ENCODE peak calls at places on chromosomes 6 and 20, in six cellular contexts. One of them, this sample, is unnamed. For H3K9me3, the result is how much of the 10 kb centered on the place peaks cover.

GRCh38 chr6:159487636-159488035 is 205.4 kb downstream of the SOD2 start:
- DNase-seq in fibroblast of lung: peak
- DNase-seq in AG04450: no peak
- DNase-seq in colonic mucosa: no peak
- DNase-seq in mucosa of descending colon: no peak
- DNase-seq in Panc1: no peak
- DNase-seq in this sample: no peak

GRCh38 chr6:7921071-7921470 is 10.5 kb upstream of the TXNDC5 start:
- DNase-seq in AG04450: no peak
- DNase-seq in Panc1: no peak
- DNase-seq in colonic mucosa: no peak
- DNase-seq in fibroblast of lung: no peak
- DNase-seq in mucosa of descending colon: no peak
- DNase-seq in this sample: no peak

GRCh38 chr6:13762648-13763441 is 51.2 kb upstream of the RANBP9 start:
- DNase-seq in mucosa of descending colon: no peak
- DNase-seq in AG04450: peak
- DNase-seq in Panc1: no peak
- DNase-seq in fibroblast of lung: peak
- DNase-seq in colonic mucosa: peak
- DNase-seq in this sample: peak

GRCh38 chr6:62891065-62891647 is 320.1 kb upstream of the FKBP1C start:
- DNase-seq in fibroblast of lung: no peak
- DNase-seq in AG04450: no peak
- DNase-seq in mucosa of descending colon: no peak
- DNase-seq in Panc1: no peak
- DNase-seq in colonic mucosa: no peak
- DNase-seq in this sample: peak

GRCh38 chr6:24876496-24877465 is 59.0 kb downstream of the RIPOR2 start:
- DNase-seq in mucosa of descending colon: no peak
- DNase-seq in fibroblast of lung: no peak
- DNase-seq in Panc1: no peak
- DNase-seq in colonic mucosa: no peak
- DNase-seq in AG04450: no peak
- DNase-seq in this sample: no peak

GRCh38 chr6:4369616-4370015 is 234.2 kb upstream of the ECI2 start:
- DNase-seq in fibroblast of lung: peak
- DNase-seq in colonic mucosa: no peak
- DNase-seq in Panc1: no peak
- DNase-seq in mucosa of descending colon: no peak
- DNase-seq in AG04450: no peak
- DNase-seq in this sample: no peak

GRCh38 chr6:129235167-129236072 is 352.5 kb downstream of the LAMA2 start:
- DNase-seq in colonic mucosa: no peak
- DNase-seq in mucosa of descending colon: no peak
- DNase-seq in fibroblast of lung: no peak
- DNase-seq in Panc1: no peak
- DNase-seq in AG04450: no peak
- DNase-seq in this sample: no peak

GRCh38 chr20:14470231-14470894 is 133.0 kb upstream of the FLRT3 start:
- DNase-seq in Panc1: no peak
- DNase-seq in fibroblast of lung: no peak
- DNase-seq in AG04450: no peak
- DNase-seq in colonic mucosa: peak
- DNase-seq in mucosa of descending colon: peak
- DNase-seq in this sample: no peak

GRCh38 chr20:45592574-45593189 is 13.6 kb upstream of the WFDC8 start:
- DNase-seq in fibroblast of lung: peak
- DNase-seq in mucosa of descending colon: no peak
- DNase-seq in colonic mucosa: peak
- DNase-seq in Panc1: peak
- DNase-seq in AG04450: no peak
- DNase-seq in this sample: peak

DNA sequence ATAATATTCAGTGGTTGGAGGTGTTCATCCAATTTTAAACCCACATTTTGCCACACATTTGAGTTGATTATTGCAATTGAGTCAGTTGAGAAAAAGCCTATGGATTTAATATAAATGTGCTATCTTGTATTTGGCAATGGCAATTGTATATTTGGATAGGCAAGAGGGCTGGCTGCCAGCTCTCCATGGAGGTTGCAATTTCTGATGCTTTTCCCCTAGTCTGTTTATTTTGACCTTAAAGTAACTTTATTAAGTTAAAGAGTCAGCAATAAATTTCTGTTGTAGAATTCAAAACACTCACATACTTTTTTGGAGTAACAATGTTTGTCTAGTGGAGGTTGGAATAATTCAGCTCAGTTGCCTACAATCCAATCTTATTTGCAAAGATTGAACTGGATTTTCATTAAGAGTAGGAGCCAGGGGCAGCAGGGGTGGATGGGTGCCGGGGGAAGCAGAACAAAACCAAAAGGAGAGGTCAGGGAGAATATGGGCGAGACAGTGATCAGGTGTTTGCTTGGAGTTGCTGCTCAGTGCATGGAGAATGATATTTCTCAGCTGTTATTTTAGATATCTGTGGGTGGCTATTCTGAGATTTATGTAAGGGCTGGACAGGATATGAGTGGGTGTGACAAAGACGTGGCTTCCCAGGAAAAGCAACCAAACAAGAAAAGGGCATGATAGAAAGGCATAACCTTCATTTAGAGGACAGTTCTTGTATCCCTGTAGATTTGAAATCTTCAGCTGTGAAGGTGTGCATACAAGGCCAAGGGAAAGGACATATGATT is 163.0 kb downstream of the HDGFL1 start:
- DNase-seq in colonic mucosa: no peak
- DNase-seq in fibroblast of lung: peak
- DNase-seq in Panc1: no peak
- DNase-seq in mucosa of descending colon: no peak
- DNase-seq in AG04450: no peak
- DNase-seq in this sample: no peak
- H3K9me3 ChIP-seq in colonic mucosa: under half
- H3K9me3 ChIP-seq in fibroblast of lung: under half
- H3K9me3 ChIP-seq in Panc1: under half
- H3K9me3 ChIP-seq in mucosa of descending colon: under half
- H3K9me3 ChIP-seq in AG04450: under half
- H3K9me3 ChIP-seq in this sample: under half

DNA sequence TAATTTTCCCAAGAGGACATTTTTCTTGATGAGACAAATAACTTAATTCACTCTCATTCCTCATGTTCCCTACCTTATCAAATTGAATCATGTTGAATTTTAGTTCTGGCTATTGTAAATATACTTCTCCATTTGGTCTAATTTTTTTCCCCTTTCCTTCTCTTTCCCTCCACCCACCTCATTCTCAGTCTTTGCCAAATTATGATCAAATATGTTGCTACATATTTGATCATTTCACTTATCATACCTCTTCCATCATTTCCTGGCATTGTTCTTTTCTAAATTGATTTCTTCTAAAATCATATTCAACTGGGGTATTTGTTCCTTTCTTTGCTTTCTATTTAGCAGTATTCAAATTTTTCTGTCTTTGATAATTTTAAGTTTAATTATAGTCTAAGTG is 52.3 kb downstream of the HDGFL1 start:
- DNase-seq in colonic mucosa: no peak
- DNase-seq in AG04450: no peak
- DNase-seq in Panc1: no peak
- DNase-seq in mucosa of descending colon: no peak
- DNase-seq in fibroblast of lung: no peak
- DNase-seq in this sample: no peak
- H3K9me3 ChIP-seq in colonic mucosa: under half
- H3K9me3 ChIP-seq in AG04450: under half
- H3K9me3 ChIP-seq in Panc1: under half
- H3K9me3 ChIP-seq in mucosa of descending colon: under half
- H3K9me3 ChIP-seq in fibroblast of lung: under half
- H3K9me3 ChIP-seq in this sample: under half

DNA sequence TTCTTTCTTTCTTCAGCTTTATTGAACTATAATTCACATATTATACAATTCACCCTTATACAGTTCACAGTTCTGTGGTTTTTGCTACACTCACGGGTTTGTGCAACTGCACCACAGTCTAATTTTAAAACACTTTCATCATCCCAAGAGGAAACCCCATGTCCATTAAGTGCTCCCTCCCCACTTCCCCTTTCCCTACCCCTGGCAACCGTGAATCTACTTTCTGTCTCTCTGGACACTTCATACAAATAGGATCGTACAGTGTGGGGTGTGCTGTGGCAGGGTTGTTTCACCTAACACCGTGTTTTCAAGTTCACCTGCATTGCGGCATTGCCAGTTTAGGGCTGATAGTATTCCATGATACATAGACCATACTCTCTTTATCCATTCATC is 118.8 kb downstream of the PHACTR3 start:
- DNase-seq in AG04450: no peak
- DNase-seq in colonic mucosa: peak
- DNase-seq in mucosa of descending colon: no peak
- DNase-seq in Panc1: no peak
- DNase-seq in fibroblast of lung: no peak
- DNase-seq in this sample: no peak
- H3K9me3 ChIP-seq in AG04450: under half
- H3K9me3 ChIP-seq in colonic mucosa: under half
- H3K9me3 ChIP-seq in mucosa of descending colon: under half
- H3K9me3 ChIP-seq in Panc1: under half
- H3K9me3 ChIP-seq in fibroblast of lung: under half
- H3K9me3 ChIP-seq in this sample: under half

GRCh38 chr20:56323656-56324055 is 35.1 kb upstream of the FAM210B start:
- DNase-seq in AG04450: no peak
- DNase-seq in mucosa of descending colon: no peak
- DNase-seq in fibroblast of lung: no peak
- DNase-seq in Panc1: no peak
- DNase-seq in colonic mucosa: no peak
- DNase-seq in this sample: no peak
- H3K9me3 ChIP-seq in AG04450: under half
- H3K9me3 ChIP-seq in mucosa of descending colon: under half
- H3K9me3 ChIP-seq in fibroblast of lung: under half
- H3K9me3 ChIP-seq in Panc1: under half
- H3K9me3 ChIP-seq in colonic mucosa: under half
- H3K9me3 ChIP-seq in this sample: under half

DNA sequence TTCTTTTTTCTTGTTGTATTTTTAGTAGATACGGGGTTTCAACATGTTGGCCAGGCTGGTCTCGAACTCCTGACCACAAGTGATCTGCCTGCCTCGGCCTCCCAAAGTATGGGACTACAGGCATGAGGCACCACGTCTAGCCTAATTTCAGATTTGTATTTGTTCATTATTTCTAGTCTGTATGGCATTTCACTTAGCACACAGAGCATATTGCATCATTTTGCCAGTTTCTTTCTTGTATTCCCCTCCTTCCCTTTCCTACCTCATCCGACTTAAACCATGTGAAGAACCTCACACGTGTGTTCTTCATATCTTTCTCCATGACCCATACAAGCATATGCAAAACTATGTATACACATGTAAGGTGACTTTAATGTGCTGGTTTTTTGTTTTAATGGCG is 470.0 kb downstream of the CBLN4 start:
- DNase-seq in AG04450: no peak
- DNase-seq in colonic mucosa: no peak
- DNase-seq in fibroblast of lung: no peak
- DNase-seq in Panc1: no peak
- DNase-seq in mucosa of descending colon: no peak
- DNase-seq in this sample: no peak
- H3K9me3 ChIP-seq in AG04450: under half
- H3K9me3 ChIP-seq in colonic mucosa: under half
- H3K9me3 ChIP-seq in fibroblast of lung: under half
- H3K9me3 ChIP-seq in Panc1: under half
- H3K9me3 ChIP-seq in mucosa of descending colon: under half
- H3K9me3 ChIP-seq in this sample: under half

This sample was measured in SK-N-MC.